ENCODE peak calls at places on chromosomes 11 and 22, in six cellular contexts. Z, S, U, Y, L and A are unnamed samples.

GRCh38 chr22:30248484-30248883 is 1.9 kb upstream of the LIF start:
- DNase-seq in Z (no peak), S (no peak), U (no peak), Y (no peak), L (no peak), A (no peak)

GRCh38 chr11:38089728-38090127 is 1491.7 kb upstream of the RAG2 start:
- DNase-seq in Z (no peak), S (no peak), U (no peak), Y (no peak), L (no peak), A (peak; percentile 72)

GRCh38 chr11:105986554-105986953 is 35.5 kb downstream of the MSANTD4 start:
- DNase-seq in Z (no peak), S (no peak), U (no peak), Y (no peak), L (no peak), A (no peak)

GRCh38 chr11:13000721-13001120 is 8.4 kb upstream of the RASSF10 start:
- DNase-seq in Z (no peak), S (no peak), U (no peak), Y (no peak), L (no peak), A (no peak)

GRCh38 chr11:33742249-33742851 is 6.1 kb upstream of the CD59 start:
- DNase-seq in Z (no peak), S (no peak), U (no peak), Y (peak; percentile 43), L (no peak), A (no peak)

GRCh38 chr11:104946907-104947306 is 21.5 kb downstream of the CASP4 start:
- DNase-seq in Z (peak; percentile 47), S (no peak), U (no peak), Y (no peak), L (peak; percentile 51), A (peak; percentile 72)

GRCh38 chr11:7364660-7365059 is 113.0 kb downstream of the SYT9 start:
- DNase-seq in Z (no peak), S (no peak), U (no peak), Y (no peak), L (no peak), A (no peak)

GRCh38 chr22:46746620-46747019 is 8.6 kb upstream of the CERK start:
- DNase-seq in Z (no peak), S (no peak), U (no peak), Y (no peak), L (no peak), A (no peak)

GRCh38 chr11:11640996-11641395 is 19.2 kb upstream of the GALNT18 start:
- DNase-seq in Z (no peak), S (no peak), U (no peak), Y (no peak), L (no peak), A (no peak)

GRCh38 chr11:69300124-69301032 is 6.4 kb downstream of the MYEOV start:
- DNase-seq in Z (no peak), S (no peak), U (no peak), Y (no peak), L (no peak), A (no peak)

GRCh38 chr11:82718307-82718706 is 15.4 kb downstream of the FAM181B start:
- DNase-seq in Z (peak; percentile 44), S (no peak), U (no peak), Y (peak; percentile 32), L (peak; percentile 37), A (no peak)

GRCh38 chr11:64161037-64161436 is 4.9 kb downstream of the MACROD1 start:
- DNase-seq in Z (no peak), S (no peak), U (no peak), Y (no peak), L (no peak), A (no peak)

GRCh38 chr22:47328550-47329243 is 566.2 kb downstream of the TBC1D22A start:
- DNase-seq in Z (no peak), S (no peak), U (no peak), Y (no peak), L (no peak), A (no peak)

GRCh38 chr11:2916892-2917645 is 12.2 kb downstream of the PHLDA2 start:
- DNase-seq in Z (no peak), S (no peak), U (no peak), Y (no peak), L (no peak), A (no peak)

GRCh38 chr11:66691311-66691980 is 13.8 kb upstream of the RBM4B start:
- DNase-seq in Z (no peak), S (no peak), U (no peak), Y (no peak), L (no peak), A (no peak)

GRCh38 chr11:82384308-82384707 is 349.4 kb downstream of the FAM181B start:
- DNase-seq in Z (no peak), S (no peak), U (no peak), Y (no peak), L (no peak), A (no peak)

GRCh38 chr11:129881570-129882170 is 13.7 kb downstream of the NFRKB start:
- DNase-seq in Z (peak; percentile 62), S (no peak), U (no peak), Y (peak; percentile 43), L (peak; percentile 59), A (peak; percentile 84)